ENCODE peak calls at places on chromosomes 1 and 21, in four cellular contexts. One of them, this sample, is unnamed.

GRCh38 chr1:95636897-95637296 is 402.9 kb downstream of the RWDD3 start:
- DNase-seq in body of pancreas: no peak
- DNase-seq in nephron progenitor cell: no peak
- DNase-seq in heart right ventricle: no peak
- DNase-seq in this sample: no peak

GRCh38 chr21:16193758-16194606 is 464.2 kb downstream of the USP25 start:
- DNase-seq in nephron progenitor cell: peak
- DNase-seq in body of pancreas: peak
- DNase-seq in heart right ventricle: peak
- DNase-seq in this sample: peak

GRCh38 chr1:230375795-230376194 is 50.3 kb downstream of the PGBD5 start:
- DNase-seq in body of pancreas: peak
- DNase-seq in nephron progenitor cell: no peak
- DNase-seq in heart right ventricle: peak
- DNase-seq in this sample: no peak

GRCh38 chr1:193565971-193566577 is 379.7 kb upstream of the B3GALT2 start:
- DNase-seq in heart right ventricle: no peak
- DNase-seq in body of pancreas: no peak
- DNase-seq in nephron progenitor cell: no peak
- DNase-seq in this sample: no peak

GRCh38 chr1:181111559-181111958 is 23.1 kb downstream of the IER5 start:
- DNase-seq in body of pancreas: no peak
- DNase-seq in heart right ventricle: no peak
- DNase-seq in nephron progenitor cell: no peak
- DNase-seq in this sample: no peak

GRCh38 chr21:14482165-14482564 is 64.0 kb downstream of the SAMSN1 start:
- DNase-seq in heart right ventricle: no peak
- DNase-seq in body of pancreas: no peak
- DNase-seq in nephron progenitor cell: no peak
- DNase-seq in this sample: no peak

GRCh38 chr1:92096317-92096716 is 16.2 kb downstream of the BTBD8 start:
- DNase-seq in body of pancreas: no peak
- DNase-seq in nephron progenitor cell: no peak
- DNase-seq in heart right ventricle: no peak
- DNase-seq in this sample: no peak

GRCh38 chr1:17531682-17532487 is 7.6 kb upstream of the ARHGEF10L start:
- DNase-seq in heart right ventricle: peak
- DNase-seq in nephron progenitor cell: peak
- DNase-seq in body of pancreas: peak
- DNase-seq in this sample: peak

GRCh38 chr1:50110656-50111055 is 1.9 kb downstream of the ELAVL4 start:
- DNase-seq in nephron progenitor cell: no peak
- DNase-seq in heart right ventricle: no peak
- DNase-seq in body of pancreas: no peak
- DNase-seq in this sample: no peak

GRCh38 chr1:78370779-78371482 is 119.8 kb upstream of the PTGFR start:
- DNase-seq in nephron progenitor cell: no peak
- DNase-seq in heart right ventricle: no peak
- DNase-seq in body of pancreas: no peak
- DNase-seq in this sample: no peak

GRCh38 chr1:204445860-204446412 is 34.3 kb upstream of the PPP1R15B start:
- DNase-seq in body of pancreas: no peak
- DNase-seq in heart right ventricle: no peak
- DNase-seq in nephron progenitor cell: peak
- DNase-seq in this sample: no peak

GRCh38 chr1:16971330-16972209 is 8.8 kb downstream of the MFAP2 start:
- DNase-seq in body of pancreas: no peak
- DNase-seq in heart right ventricle: no peak
- DNase-seq in nephron progenitor cell: peak
- DNase-seq in this sample: no peak

GRCh38 chr1:24886241-24886640 is 43.8 kb downstream of the RUNX3 start:
- DNase-seq in body of pancreas: no peak
- DNase-seq in nephron progenitor cell: no peak
- DNase-seq in heart right ventricle: no peak
- DNase-seq in this sample: no peak
- TF ChIP-seq CTCF in body of pancreas: no peak
- TF ChIP-seq CTCF in nephron progenitor cell: no peak
- TF ChIP-seq CTCF in heart right ventricle: no peak
- TF ChIP-seq CTCF in this sample: no peak

DNA sequence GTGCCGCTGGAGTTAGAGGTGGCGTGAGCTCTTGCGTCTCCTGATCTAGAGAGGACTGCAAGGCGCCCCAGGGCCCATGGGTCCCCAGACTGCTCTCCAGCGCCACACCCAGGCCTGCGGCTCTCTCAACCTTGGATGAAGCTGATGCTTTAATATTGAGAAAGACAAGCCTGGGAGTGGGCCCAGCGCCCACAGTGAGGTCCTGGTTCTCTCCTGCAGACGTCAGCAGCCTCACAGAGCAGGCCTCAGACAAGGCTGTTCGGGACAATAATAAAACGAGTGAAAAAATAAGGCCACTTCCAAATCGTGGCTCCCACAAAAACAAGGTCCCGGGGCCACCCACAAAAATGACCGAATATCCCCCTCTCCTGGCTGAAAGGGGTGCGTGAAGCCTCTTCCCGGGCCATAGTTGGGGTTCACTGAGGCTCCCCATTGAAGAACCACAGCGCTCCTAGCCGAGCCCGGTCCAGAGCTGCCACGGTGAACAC is 6.0 kb upstream of the DNMT3L start:
- DNase-seq in body of pancreas: no peak
- DNase-seq in heart right ventricle: no peak
- DNase-seq in nephron progenitor cell: no peak
- DNase-seq in this sample: no peak
- TF ChIP-seq CTCF in body of pancreas: no peak
- TF ChIP-seq CTCF in heart right ventricle: peak
- TF ChIP-seq CTCF in nephron progenitor cell: no peak
- TF ChIP-seq CTCF in this sample: peak

GRCh38 chr1:219659005-219659632 is 46.2 kb upstream of the ZC3H11B start:
- DNase-seq in body of pancreas: no peak
- DNase-seq in nephron progenitor cell: no peak
- DNase-seq in heart right ventricle: peak
- DNase-seq in this sample: no peak

GRCh38 chr1:219661464-219662092 is 48.7 kb upstream of the ZC3H11B start:
- DNase-seq in body of pancreas: no peak
- DNase-seq in nephron progenitor cell: no peak
- DNase-seq in heart right ventricle: no peak
- DNase-seq in this sample: no peak

GRCh38 chr1:219664310-219665029 is 51.6 kb upstream of the ZC3H11B start:
- DNase-seq in heart right ventricle: no peak
- DNase-seq in body of pancreas: no peak
- DNase-seq in nephron progenitor cell: no peak
- DNase-seq in this sample: no peak

GRCh38 chr1:219659682-219660081 is 46.8 kb upstream of the ZC3H11B start:
- DNase-seq in nephron progenitor cell: no peak
- DNase-seq in body of pancreas: no peak
- DNase-seq in heart right ventricle: no peak
- DNase-seq in this sample: no peak

GRCh38 chr1:219660666-219661463 is 48.0 kb upstream of the ZC3H11B start:
- DNase-seq in heart right ventricle: peak
- DNase-seq in nephron progenitor cell: peak
- DNase-seq in body of pancreas: peak
- DNase-seq in this sample: peak
- TF ChIP-seq CTCF in heart right ventricle: peak
- TF ChIP-seq CTCF in nephron progenitor cell: peak
- TF ChIP-seq CTCF in body of pancreas: peak
- TF ChIP-seq CTCF in this sample: peak

GRCh38 chr1:44213222-44214112 is at the start of gene DMAP1:
- DNase-seq in nephron progenitor cell: peak
- DNase-seq in heart right ventricle: peak
- DNase-seq in body of pancreas: peak
- DNase-seq in this sample: peak
- TF ChIP-seq CTCF in nephron progenitor cell: no peak
- TF ChIP-seq CTCF in heart right ventricle: no peak
- TF ChIP-seq CTCF in body of pancreas: peak
- TF ChIP-seq CTCF in this sample: peak

GRCh38 chr1:19648239-19648638 is 4.1 kb downstream of the NBL1 start:
- DNase-seq in nephron progenitor cell: no peak
- DNase-seq in body of pancreas: no peak
- DNase-seq in heart right ventricle: no peak
- DNase-seq in this sample: no peak

GRCh38 chr1:19647643-19648042 is 3.5 kb downstream of the NBL1 start:
- DNase-seq in heart right ventricle: peak
- DNase-seq in body of pancreas: no peak
- DNase-seq in nephron progenitor cell: no peak
- DNase-seq in this sample: peak

GRCh38 chr1:19650416-19651140 is 6.5 kb downstream of the NBL1 start:
- DNase-seq in body of pancreas: no peak
- DNase-seq in heart right ventricle: peak
- DNase-seq in nephron progenitor cell: no peak
- DNase-seq in this sample: peak

GRCh38 chr1:19646771-19647319 is 2.7 kb downstream of the NBL1 start:
- DNase-seq in nephron progenitor cell: no peak
- DNase-seq in heart right ventricle: no peak
- DNase-seq in body of pancreas: no peak
- DNase-seq in this sample: no peak

GRCh38 chr1:19648689-19649088 is 4.6 kb downstream of the NBL1 start:
- DNase-seq in body of pancreas: no peak
- DNase-seq in heart right ventricle: no peak
- DNase-seq in nephron progenitor cell: no peak
- DNase-seq in this sample: peak
- TF ChIP-seq CTCF in body of pancreas: no peak
- TF ChIP-seq CTCF in heart right ventricle: peak
- TF ChIP-seq CTCF in nephron progenitor cell: no peak
- TF ChIP-seq CTCF in this sample: peak

GRCh38 chr1:182394055-182394775 is 2.6 kb upstream of the GLUL start:
- DNase-seq in body of pancreas: no peak
- DNase-seq in nephron progenitor cell: no peak
- DNase-seq in heart right ventricle: no peak
- DNase-seq in this sample: no peak

GRCh38 chr1:182389619-182390047 is 2.0 kb downstream of the GLUL start:
- DNase-seq in heart right ventricle: peak
- DNase-seq in nephron progenitor cell: no peak
- DNase-seq in body of pancreas: peak
- DNase-seq in this sample: peak

GRCh38 chr1:182391028-182391361 is 595 bp downstream of the GLUL start:
- DNase-seq in body of pancreas: no peak
- DNase-seq in heart right ventricle: no peak
- DNase-seq in nephron progenitor cell: no peak
- DNase-seq in this sample: no peak

GRCh38 chr1:182392045-182393028 is 747 bp upstream of the GLUL start:
- DNase-seq in body of pancreas: peak
- DNase-seq in heart right ventricle: peak
- DNase-seq in nephron progenitor cell: no peak
- DNase-seq in this sample: peak

GRCh38 chr1:182391362-182392044 is at the start of gene GLUL:
- DNase-seq in nephron progenitor cell: peak
- DNase-seq in heart right ventricle: peak
- DNase-seq in body of pancreas: peak
- DNase-seq in this sample: peak
- TF ChIP-seq CTCF in nephron progenitor cell: no peak
- TF ChIP-seq CTCF in heart right ventricle: no peak
- TF ChIP-seq CTCF in body of pancreas: no peak
- TF ChIP-seq CTCF in this sample: no peak

GRCh38 chr1:176605151-176605550 is 142.2 kb downstream of the PAPPA2 start:
- DNase-seq in nephron progenitor cell: no peak
- DNase-seq in heart right ventricle: no peak
- DNase-seq in body of pancreas: no peak
- DNase-seq in this sample: no peak
- TF ChIP-seq CTCF in nephron progenitor cell: no peak
- TF ChIP-seq CTCF in heart right ventricle: no peak
- TF ChIP-seq CTCF in body of pancreas: no peak
- TF ChIP-seq CTCF in this sample: no peak

This sample was measured in prostate gland.